ENCODE peak calls at places on chromosome 20, in ten cellular contexts. K is mesendoderm; E is T-helper 9 cell; Y is psoas muscle; H is kidney glomerular epithelial cell; A is substantia nigra; Z is neuronal stem cell; N is kidney; L is NCI-H1092 treated with DMSO at 0.1 percent for 48 hours; P is CD4-positive, alpha-beta T cell. T is an unnamed sample.

GRCh38 chr20:21522479-21523397 is 8.9 kb upstream of the NKX2-2 start:
- DNase-seq in K (peak), E (no peak), Y (no peak), H (no peak), A (peak), Z (no peak), N (peak), L (peak), P (no peak), T (no peak)

GRCh38 chr20:47816487-47817451 is 31.5 kb upstream of the SULF2 start:
- DNase-seq in K (no peak), E (no peak), Y (no peak), H (no peak), A (no peak), Z (no peak), N (no peak), L (no peak), P (no peak), T (no peak)

GRCh38 chr20:37523012-37523391 is 2.0 kb downstream of the NNAT start:
- DNase-seq in K (no peak), E (no peak), Y (no peak), H (no peak), A (no peak), Z (no peak), N (no peak), L (no peak), P (no peak), T (no peak)

GRCh38 chr20:50338479-50339195 is 148.0 kb downstream of the CEBPB start:
- DNase-seq in K (peak), E (no peak), Y (no peak), H (peak), A (no peak), Z (no peak), N (no peak), L (no peak), P (no peak), T (no peak)

GRCh38 chr20:33043731-33044181 is 9.9 kb upstream of the BPIFB3 start:
- DNase-seq in K (no peak), E (no peak), Y (no peak), H (no peak), A (no peak), Z (no peak), N (no peak), L (no peak), P (no peak), T (no peak)

GRCh38 chr20:48422242-48422960 is 405.4 kb downstream of the PREX1 start:
- DNase-seq in K (no peak), E (no peak), Y (no peak), H (no peak), A (no peak), Z (no peak), N (no peak), L (no peak), P (no peak), T (no peak)

GRCh38 chr20:57465486-57465885 is 59.5 kb downstream of the CTCFL start:
- DNase-seq in K (no peak), E (no peak), Y (no peak), H (no peak), A (no peak), Z (no peak), N (peak), L (no peak), P (no peak), T (no peak)

GRCh38 chr20:10769700-10770099 is 95.9 kb upstream of the JAG1 start:
- DNase-seq in K (peak), E (no peak), Y (no peak), H (no peak), A (no peak), Z (peak), N (no peak), L (no peak), P (no peak), T (no peak)

GRCh38 chr20:64109831-64110391 is 2.5 kb upstream of the NPBWR2 start:
- DNase-seq in K (no peak), E (no peak), Y (no peak), H (no peak), A (no peak), Z (no peak), N (peak), L (no peak), P (peak), T (no peak)